ENCODE peak calls at places on chromosomes 2 and 18, in seven cellular contexts. F, S, R, O, Z, E and V are unnamed samples.
A peak's percentile ranks its signal among the peaks of the same experiment; 100 is the strongest.

GRCh38 chr2:43251171-43251731 is 24.8 kb upstream of the ZFP36L2 start:
- DNase-seq in Z (peak; percentile 26), R (peak; percentile 78), O (peak; percentile 73), F (peak; percentile 64), S (peak; percentile 83), E (no peak), V (peak; percentile 83)

GRCh38 chr2:74206180-74206688 is 7.8 kb downstream of the MTHFD2 start:
- DNase-seq in O (peak; percentile 86), R (no peak), Z (no peak), E (peak; percentile 27), F (no peak), S (peak; percentile 79), V (peak; percentile 95)

GRCh38 chr18:57150828-57151227 is 3.9 kb downstream of the BOD1L2 start:
- DNase-seq in S (no peak), R (peak; percentile 72), E (no peak), F (no peak), Z (no peak), O (no peak), V (no peak)

GRCh38 chr2:174903243-174903513 is 102.0 kb downstream of the CHN1 start:
- DNase-seq in O (no peak), Z (no peak), F (no peak), S (no peak), R (no peak), E (no peak), V (no peak)

GRCh38 chr2:64540615-64541014 is 16.5 kb downstream of the AFTPH start:
- DNase-seq in F (no peak), R (no peak), Z (no peak), S (no peak), O (no peak), E (peak; percentile 16), V (no peak)

GRCh38 chr2:231339318-231339717 is 56.2 kb upstream of the B3GNT7 start:
- DNase-seq in O (peak; percentile 11), Z (no peak), E (no peak), S (no peak), R (no peak), F (no peak), V (peak; percentile 16)

GRCh38 chr18:11339121-11339520 is 189.8 kb upstream of the PIEZO2 start:
- DNase-seq in O (no peak), S (peak; percentile 34), F (no peak), R (no peak), E (no peak), Z (no peak), V (no peak)

GRCh38 chr2:170812716-170813585 is 3.7 kb upstream of the GAD1 start:
- DNase-seq in R (peak; percentile 41), Z (no peak), O (peak; percentile 98), S (peak; percentile 93), F (peak; percentile 69), E (peak; percentile 94), V (peak; percentile 88)

DNA sequence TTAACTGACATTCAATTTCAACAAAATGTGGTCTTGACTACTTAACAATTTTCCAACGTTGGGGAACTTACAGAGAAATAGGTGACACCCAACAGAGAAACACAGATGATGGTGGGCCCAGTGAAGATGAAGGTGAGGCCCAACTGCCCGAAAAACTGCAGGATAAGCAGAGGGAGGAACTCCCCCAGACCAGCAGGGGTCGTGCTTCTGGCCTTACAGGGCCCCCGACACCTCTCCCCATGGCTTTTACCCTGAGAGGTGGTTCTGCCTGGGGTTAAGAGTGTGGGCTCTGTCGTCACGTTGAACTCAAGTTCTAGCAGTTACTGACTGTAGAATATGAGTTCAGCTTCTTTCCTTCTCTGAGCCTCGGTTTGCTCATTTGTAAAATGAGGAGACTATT is 119.5 kb upstream of the SMIM21 start:
- DNase-seq in S (no peak), E (no peak), Z (no peak), R (no peak), F (no peak), O (no peak), V (no peak)
- TF ChIP-seq CTCF in S (no peak), E (peak; percentile 37), Z (no peak), R (peak; percentile 21), F (no peak), O (no peak), V (no peak)

GRCh38 chr2:127105656-127106456 is 1.1 kb downstream of the BIN1 start:
- DNase-seq in R (peak; percentile 38), S (peak; percentile 69), Z (peak; percentile 77), E (peak; percentile 24), F (no peak), O (peak; percentile 41), V (peak; percentile 73)

GRCh38 chr2:127106457-127106997 is 427 bp downstream of the BIN1 start:
- DNase-seq in E (no peak), S (no peak), O (no peak), F (peak; percentile 45), Z (peak; percentile 73), R (peak; percentile 22), V (no peak)

GRCh38 chr2:127106998-127107621 is at the start of gene BIN1:
- DNase-seq in E (peak; percentile 89), O (peak; percentile 84), S (peak; percentile 93), Z (peak; percentile 96), F (peak; percentile 82), R (peak; percentile 85), V (peak; percentile 95)

GRCh38 chr2:127107622-127107999 is 657 bp upstream of the BIN1 start:
- DNase-seq in E (no peak), S (no peak), Z (no peak), F (no peak), O (no peak), R (no peak), V (no peak)

DNA sequence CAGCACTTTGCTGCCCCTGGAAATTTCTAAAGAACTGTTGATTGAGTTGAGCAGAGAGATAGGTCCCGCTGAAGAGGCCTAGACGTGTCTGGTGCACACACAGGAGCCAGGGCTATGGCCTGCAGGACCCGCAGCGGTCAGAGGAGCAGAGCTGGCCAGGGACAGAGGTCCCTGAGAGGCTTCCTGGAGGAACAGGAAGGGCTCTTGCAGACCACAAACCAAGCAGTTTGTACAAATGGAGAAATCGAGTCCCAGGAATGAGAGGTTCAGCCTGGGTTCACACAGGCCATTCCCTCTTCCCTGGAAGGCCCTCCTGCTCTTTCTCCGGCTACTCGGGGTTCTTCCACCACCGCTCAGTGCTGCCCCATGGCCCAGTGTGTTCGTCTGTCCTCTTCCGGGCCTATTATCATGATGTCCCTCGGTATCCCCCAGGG is 1.2 kb upstream of the BIN1 start:
- DNase-seq in O (no peak), R (no peak), E (no peak), F (no peak), Z (no peak), S (no peak), V (no peak)
- H3K4me3 ChIP-seq in O (no peak overlapping the region), R (peak overlapping the region; percentile 74), E (peak overlapping the region; percentile 97), F (no peak overlapping the region), Z (no peak overlapping the region), S (no peak overlapping the region), V (no peak overlapping the region)

GRCh38 chr2:53770264-53770663 is 2.7 kb downstream of the CHAC2 start:
- DNase-seq in R (no peak), O (no peak), F (peak; percentile 65), Z (no peak), S (no peak), E (peak; percentile 72), V (no peak)

GRCh38 chr2:53769318-53769945 is 1.8 kb downstream of the CHAC2 start:
- DNase-seq in S (no peak), F (no peak), R (no peak), Z (no peak), E (no peak), O (no peak), V (no peak)

GRCh38 chr2:53765749-53766148 is 1.9 kb upstream of the CHAC2 start:
- DNase-seq in R (no peak), E (no peak), S (no peak), Z (no peak), F (no peak), O (no peak), V (no peak)

GRCh38 chr2:53768233-53768542 is 584 bp downstream of the CHAC2 start:
- DNase-seq in F (no peak), R (no peak), E (peak; percentile 58), O (peak; percentile 51), S (peak; percentile 44), Z (peak; percentile 74), V (peak; percentile 36)

GRCh38 chr2:53767405-53768232 is at the start of gene CHAC2:
- DNase-seq in Z (peak; percentile 94), F (peak; percentile 82), S (peak; percentile 80), E (peak; percentile 87), R (peak; percentile 84), O (peak; percentile 84), V (peak; percentile 77)
- TF ChIP-seq CTCF in Z (peak; percentile 52), F (no peak), S (peak; percentile 31), E (no peak), R (no peak), O (peak; percentile 61), V (peak; percentile 39)

DNA sequence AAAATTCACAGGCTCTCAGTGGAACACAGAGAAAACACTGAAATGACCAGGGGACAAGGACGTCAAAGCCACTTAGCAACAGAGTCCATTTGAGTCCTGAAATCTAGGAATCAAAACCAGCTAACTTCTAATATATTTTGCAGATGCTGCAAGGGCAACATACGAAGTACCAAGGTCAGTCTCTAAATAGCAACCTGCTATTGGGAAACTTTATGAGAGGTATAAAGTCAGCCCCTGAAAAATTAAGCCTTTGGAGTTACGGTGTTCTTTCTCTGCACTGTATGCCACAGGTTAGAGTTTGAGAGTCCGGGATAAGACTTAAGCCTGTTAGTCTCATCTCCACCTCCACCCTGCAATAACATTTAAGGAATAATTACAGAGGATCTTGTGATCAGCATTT is 13.3 kb downstream of the NPC1 start:
- DNase-seq in Z (no peak), S (no peak), R (no peak), F (no peak), E (no peak), O (no peak), V (no peak)
- H3K4me3 ChIP-seq in Z (no peak overlapping the region), S (no peak overlapping the region), R (no peak overlapping the region), F (no peak overlapping the region), E (no peak overlapping the region), O (no peak overlapping the region), V (no peak overlapping the region)

GRCh38 chr2:71068218-71069035 is at the start of gene NAGK:
- DNase-seq in F (peak; percentile 95), Z (peak; percentile 99), S (peak; percentile 95), R (peak; percentile 89), E (peak; percentile 94), O (peak; percentile 96), V (peak; percentile 96)
- TF ChIP-seq CTCF in F (no peak), Z (no peak), S (no peak), R (no peak), E (no peak), O (no peak), V (no peak)